ENCODE peak calls at places on chromosome 10, in seven cellular contexts. R is left cardiac atrium; M is naive thymus-derived CD8-positive, alpha-beta T cell; A is PC-9; G is hypothalamus; U is Calu3; J is Right ventricle myocardium superior. C is an unnamed sample.

GRCh38 chr10:110817614-110818013 is 54.1 kb upstream of the PDCD4 start:
- DNase-seq in R (no peak), M (no peak), A (no peak), G (no peak), U (no peak), J (no peak), C (no peak)

GRCh38 chr10:120789292-120789691 is 61.9 kb upstream of the WDR11 start:
- DNase-seq in R (no peak), M (no peak), A (no peak), G (no peak), U (no peak), J (no peak), C (no peak)

GRCh38 chr10:93386496-93387369 is 95.4 kb downstream of the MYOF start:
- DNase-seq in R (peak; percentile 28), M (no peak), A (no peak), G (no peak), U (no peak), J (no peak), C (peak; percentile 34)

GRCh38 chr10:131187886-131188285 is 123.6 kb downstream of the TCERG1L start:
- DNase-seq in R (no peak), M (no peak), A (no peak), G (no peak), U (no peak), J (no peak), C (no peak)

GRCh38 chr10:60490013-60490412 is 100.3 kb upstream of the ANK3 start:
- DNase-seq in R (no peak), M (no peak), A (peak; percentile 17), G (no peak), U (no peak), J (no peak), C (no peak)

GRCh38 chr10:30080161-30080560 is 20.8 kb upstream of the JCAD start:
- DNase-seq in R (no peak), M (no peak), A (no peak), G (no peak), U (no peak), J (no peak), C (no peak)

GRCh38 chr10:18539335-18539734 is 112.1 kb downstream of the NSUN6 start:
- DNase-seq in R (no peak), M (no peak), A (no peak), G (no peak), U (no peak), J (no peak), C (no peak)

GRCh38 chr10:71809628-71810027 is 36.3 kb upstream of the VSIR start:
- DNase-seq in R (no peak), M (no peak), A (peak; percentile 9), G (no peak), U (no peak), J (no peak), C (no peak)

GRCh38 chr10:127155221-127155620 is 41.2 kb downstream of the INSYN2A start:
- DNase-seq in R (no peak), M (no peak), A (no peak), G (no peak), U (no peak), J (no peak), C (no peak)

GRCh38 chr10:45379891-45380540 is 6.0 kb downstream of the ALOX5 start:
- DNase-seq in R (peak; percentile 37), M (no peak), A (no peak), G (no peak), U (no peak), J (peak; percentile 57), C (peak; percentile 57)

GRCh38 chr10:62960416-62960815 is 144.2 kb upstream of the EGR2 start:
- DNase-seq in R (no peak), M (no peak), A (no peak), G (no peak), U (no peak), J (no peak), C (no peak)

GRCh38 chr10:124676416-124677062 is 67.6 kb downstream of the FAM53B start:
- DNase-seq in R (no peak), M (no peak), A (no peak), G (no peak), U (no peak), J (no peak), C (no peak)

GRCh38 chr10:31171402-31172120 is 139.9 kb upstream of the ZNF438 start:
- DNase-seq in R (no peak), M (no peak), A (no peak), G (no peak), U (no peak), J (no peak), C (no peak)

GRCh38 chr10:34495938-34496337 is 319.2 kb downstream of the PARD3 start:
- DNase-seq in R (no peak), M (no peak), A (no peak), G (no peak), U (no peak), J (no peak), C (no peak)

GRCh38 chr10:44253769-44254462 is 131.0 kb downstream of the CXCL12 start:
- DNase-seq in R (peak; percentile 81), M (no peak), A (peak; percentile 26), G (no peak), U (no peak), J (peak; percentile 83), C (peak; percentile 64)

GRCh38 chr10:102467318-102467717 is 16.0 kb upstream of the C10orf95 start:
- DNase-seq in R (no peak), M (no peak), A (no peak), G (no peak), U (no peak), J (no peak), C (no peak)

GRCh38 chr10:75034714-75035258 is 76.7 kb upstream of the SAMD8 start:
- DNase-seq in R (no peak), M (no peak), A (no peak), G (no peak), U (no peak), J (no peak), C (no peak)

GRCh38 chr10:49803988-49804387 is 41.9 kb upstream of the OGDHL start:
- DNase-seq in R (no peak), M (no peak), A (no peak), G (no peak), U (no peak), J (no peak), C (no peak)

GRCh38 chr10:67471022-67471421 is 225.0 kb downstream of the CTNNA3 start:
- DNase-seq in R (no peak), M (no peak), A (no peak), G (no peak), U (no peak), J (no peak), C (no peak)

GRCh38 chr10:87775766-87776165 is 42.3 kb downstream of the ATAD1 start:
- DNase-seq in R (no peak), M (no peak), A (no peak), G (no peak), U (no peak), J (no peak), C (no peak)

GRCh38 chr10:55470840-55471239 is 669.8 kb upstream of the PCDH15 start:
- DNase-seq in R (no peak), M (no peak), A (no peak), G (no peak), U (no peak), J (no peak), C (no peak)

C was measured in heart left ventricle.